ENCODE peak calls at places on chromosomes 1 and 21, in four cellular contexts. R is SK-N-SH, G is GM12878, M is HepG2. A is an unnamed sample.

GRCh38 chr1:236143104-236143948 is 987 bp downstream of the GPR137B start:
- DNase-seq in M (no peak), R (peak), G (no peak), A (no peak)

GRCh38 chr1:5662362-5663126 is 329.7 kb downstream of the NPHP4 start:
- DNase-seq in R (no peak), G (no peak), M (no peak), A (no peak)

GRCh38 chr21:33432496-33432895 is 29.3 kb downstream of the IFNGR2 start:
- DNase-seq in G (peak), R (no peak), M (no peak), A (no peak)

GRCh38 chr1:175679931-175680652 is 63.3 kb downstream of the TNR start:
- DNase-seq in G (no peak), R (no peak), M (no peak), A (no peak)

GRCh38 chr1:116556289-116557006 is 14.4 kb downstream of the CD58 start:
- DNase-seq in M (no peak), G (peak), R (no peak), A (peak)

GRCh38 chr1:184882649-184883303 is 91.5 kb downstream of the NIBAN1 start:
- DNase-seq in M (no peak), G (no peak), R (no peak), A (no peak)

GRCh38 chr1:222012816-222013215 is 270.9 kb upstream of the DUSP10 start:
- DNase-seq in G (no peak), R (no peak), M (no peak), A (no peak)

GRCh38 chr1:240768979-240769378 is 157.0 kb upstream of the GREM2 start:
- DNase-seq in M (no peak), R (no peak), G (no peak), A (no peak)

GRCh38 chr21:35401476-35401875 is 352.4 kb upstream of the RUNX1 start:
- DNase-seq in G (no peak), M (no peak), R (no peak), A (no peak)

GRCh38 chr1:196401454-196401838 is 206.8 kb downstream of the KCNT2 start:
- DNase-seq in M (peak), G (no peak), R (no peak), A (no peak)

GRCh38 chr1:151993734-151994496 is at the start of gene S100A10:
- DNase-seq in R (peak), M (peak), G (no peak), A (no peak)

GRCh38 chr1:70290248-70290647 is 64.3 kb downstream of the ANKRD13C start:
- DNase-seq in M (no peak), G (no peak), R (no peak), A (no peak)

GRCh38 chr1:27645071-27645415 is 10.1 kb upstream of the FGR start:
- DNase-seq in G (no peak), R (no peak), M (no peak), A (no peak)

GRCh38 chr1:3827813-3828307 is 29.2 kb downstream of the CEP104 start:
- DNase-seq in R (peak), G (no peak), M (no peak), A (no peak)

GRCh38 chr1:6273380-6273891 is 12.5 kb upstream of the GPR153 start:
- DNase-seq in R (no peak), G (no peak), M (no peak), A (no peak)

GRCh38 chr1:40394456-40395172 is 21.1 kb downstream of the SMAP2 start:
- DNase-seq in G (no peak), R (no peak), M (no peak), A (no peak)

GRCh38 chr1:204031098-204031710 is 41.7 kb upstream of the SOX13 start:
- DNase-seq in R (no peak), M (no peak), G (no peak), A (no peak)

GRCh38 chr1:17890815-17891191 is 135.7 kb downstream of the ACTL8 start:
- DNase-seq in R (no peak), M (no peak), G (no peak), A (no peak)

GRCh38 chr1:30948278-30948677 is 39.7 kb upstream of the SDC3 start:
- DNase-seq in R (no peak), M (no peak), G (no peak), A (no peak)

DNA sequence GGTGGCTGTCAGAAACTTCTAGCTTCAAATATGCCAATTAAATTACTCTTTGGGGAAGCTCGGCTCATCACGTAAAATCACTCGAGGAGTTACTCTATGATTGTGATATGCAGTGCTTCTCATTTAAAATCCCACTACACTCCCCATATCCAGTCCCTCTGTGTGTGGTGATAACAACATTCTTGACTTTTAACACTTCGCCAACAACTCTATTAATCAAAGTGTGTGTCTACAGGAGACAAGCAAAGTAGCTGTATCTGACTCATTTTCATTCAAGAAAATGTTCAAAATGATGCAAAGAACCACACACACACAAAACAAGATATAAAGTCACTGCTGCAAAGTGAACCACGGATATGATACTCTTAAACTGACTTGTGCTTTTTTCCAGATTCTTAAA is 341.3 kb downstream of the DSCAM start:
- DNase-seq in G (no peak), M (no peak), R (no peak), A (no peak)
- TF ChIP-seq EP300 in G (no peak), M (no peak), R (no peak), A (no peak)

DNA sequence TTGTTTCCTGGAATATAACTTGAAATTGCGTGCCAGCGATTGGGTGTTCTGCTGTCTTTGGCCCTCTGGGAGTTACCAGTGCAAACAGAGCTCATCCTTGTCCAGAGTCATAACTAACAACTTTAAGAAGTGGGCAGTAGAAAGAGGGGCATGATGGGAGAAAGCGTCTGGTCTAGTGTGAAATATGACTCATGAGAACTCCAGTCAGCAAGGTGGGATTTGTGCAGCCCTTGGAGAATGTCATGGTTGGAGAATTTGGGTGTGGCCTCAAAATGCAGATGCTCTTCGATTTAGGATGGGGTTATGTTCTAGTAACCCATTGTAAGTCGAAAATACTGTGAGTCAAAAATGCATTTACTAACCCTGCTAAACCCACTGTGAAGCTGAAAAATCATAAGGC is 12.9 kb downstream of the ATP1B1 start:
- DNase-seq in M (no peak), G (no peak), R (no peak), A (no peak)
- TF ChIP-seq FOXM1 in M (no peak), G (no peak), R (no peak), A (no peak)

DNA sequence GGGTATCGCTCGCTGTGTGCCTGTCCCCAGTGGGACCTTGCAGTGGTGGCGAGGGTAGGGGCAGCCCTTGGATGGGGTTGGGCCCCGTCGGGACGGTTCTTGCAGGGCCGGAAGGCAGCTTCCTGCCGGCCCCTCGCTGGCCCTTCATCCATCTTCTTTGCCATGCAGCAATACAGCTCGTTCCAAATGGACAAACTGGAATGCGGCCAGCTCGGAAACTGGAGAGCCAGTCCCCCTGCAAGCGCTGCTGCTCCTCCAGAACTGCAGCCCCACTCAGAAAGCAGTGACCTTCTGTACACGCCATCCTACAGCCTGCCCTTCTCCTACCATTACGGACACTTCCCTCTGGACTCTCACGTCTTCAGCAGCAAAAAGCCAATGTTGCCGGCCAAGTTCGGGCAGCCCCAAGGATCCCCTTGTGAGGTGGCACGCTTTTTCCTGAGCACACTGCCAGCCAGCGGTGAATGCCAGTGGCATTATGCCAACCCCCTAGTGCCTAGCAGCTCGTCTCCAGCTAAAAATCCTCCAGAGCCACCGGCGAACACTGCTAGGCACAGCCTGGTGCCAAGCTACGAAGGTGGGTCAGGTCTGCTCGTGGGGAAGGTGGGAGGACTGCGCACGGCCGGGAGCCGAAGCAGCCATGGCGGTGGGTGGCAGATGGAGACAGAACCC is 45.8 kb downstream of the SIM2 start:
- DNase-seq in R (peak), G (no peak), M (no peak), A (no peak)
- H3K27ac ChIP-seq in R (no peak), G (no peak), M (no peak), A (no peak)

GRCh38 chr1:145956776-145957442 is 908 bp downstream of the LIX1L start:
- DNase-seq in M (no peak), G (no peak), R (no peak), A (no peak)

GRCh38 chr1:145959333-145959732 is 1.5 kb upstream of the LIX1L start:
- DNase-seq in R (no peak), G (no peak), M (no peak), A (no peak)

GRCh38 chr1:145956361-145956760 is 1.5 kb downstream of the LIX1L start:
- DNase-seq in R (no peak), M (no peak), G (no peak), A (no peak)

GRCh38 chr1:145958734-145959133 is 917 bp upstream of the LIX1L start:
- DNase-seq in G (no peak), M (no peak), R (no peak), A (no peak)

DNA sequence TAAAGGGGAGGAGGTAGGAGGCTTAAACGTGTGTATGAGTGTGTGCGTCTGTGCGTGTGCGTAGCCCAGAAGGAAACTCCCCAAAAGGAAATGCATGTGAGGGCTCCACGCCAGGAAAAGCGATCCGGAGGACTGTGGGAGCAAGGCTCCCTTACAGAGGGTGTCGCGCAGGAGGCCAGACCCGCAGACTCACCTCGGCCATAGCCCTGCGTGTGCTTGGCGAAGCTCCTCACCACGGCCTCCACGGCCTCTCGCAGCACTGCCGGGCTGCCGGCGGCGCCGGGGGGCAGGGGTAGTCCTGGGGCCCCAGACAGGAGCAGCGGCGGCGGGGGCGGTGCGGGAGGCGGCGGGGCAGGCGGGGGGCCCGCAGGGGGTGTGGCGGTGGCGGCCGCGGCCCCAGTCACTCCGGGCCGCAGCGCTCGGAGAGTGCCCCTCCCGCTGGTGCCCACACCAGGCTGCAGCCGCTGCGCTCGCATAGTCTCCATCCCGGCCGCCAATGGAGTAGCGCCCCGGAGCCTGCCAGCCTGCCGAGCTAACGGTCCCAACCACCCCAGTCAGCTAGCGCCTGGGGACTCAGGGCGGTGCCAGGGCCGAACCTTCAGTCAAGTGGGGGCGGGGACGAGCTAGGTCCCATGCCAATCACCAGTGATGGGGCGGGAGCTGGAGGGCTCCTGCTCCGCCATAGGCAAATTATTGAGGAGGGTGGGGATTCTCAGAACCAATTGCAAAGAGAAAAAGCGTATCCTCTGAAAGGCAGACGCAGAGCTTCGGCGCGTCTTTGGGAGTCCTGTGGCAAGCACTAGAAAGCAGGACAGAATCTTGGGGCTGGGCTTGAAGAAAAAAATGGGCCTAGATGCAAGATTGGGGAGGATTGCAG is at the start of gene LIX1L:
- DNase-seq in G (peak), R (peak), M (peak), A (peak)
- TF ChIP-seq EP300 in G (no peak), R (no peak), M (no peak), A (no peak)